ENCODE peak calls at places on chromosomes 13 and 19, in ten cellular contexts. V is stomach; N is IMR-90; T is left lung; Y is upper lobe of right lung; R is CD4-positive, alpha-beta T cell; F is tibial nerve; Q is aorta; B is AG04450; P is dorsolateral prefrontal cortex. U is an unnamed sample.

GRCh38 chr19:33175886-33176669 is 18.1 kb upstream of the LRP3 start:
- DNase-seq in V (no peak), N (peak), T (no peak), Y (no peak), R (peak), F (no peak), Q (peak), B (no peak), P (no peak), U (no peak)

GRCh38 chr19:14561832-14562351 is 10.0 kb downstream of the NDUFB7 start:
- DNase-seq in V (peak), N (peak), T (no peak), Y (no peak), R (no peak), F (no peak), Q (peak), B (no peak), P (peak), U (no peak)

GRCh38 chr19:53365899-53366493 is 491 bp downstream of the ZNF525 start:
- DNase-seq in V (no peak), N (no peak), T (no peak), Y (no peak), R (peak), F (no peak), Q (no peak), B (no peak), P (no peak), U (no peak)

GRCh38 chr19:34588846-34589245 is 88.1 kb downstream of the SCGB2B2 start:
- DNase-seq in V (no peak), N (no peak), T (no peak), Y (no peak), R (no peak), F (no peak), Q (no peak), B (no peak), P (no peak), U (no peak)

GRCh38 chr13:85230754-85231153 is 568.5 kb downstream of the SLITRK6 start:
- DNase-seq in V (no peak), N (peak), T (no peak), Y (no peak), R (no peak), F (no peak), Q (no peak), B (peak), P (no peak), U (no peak)

GRCh38 chr13:30331331-30331771 is 24.0 kb upstream of the KATNAL1 start:
- DNase-seq in V (no peak), N (no peak), T (no peak), Y (no peak), R (no peak), F (no peak), Q (no peak), B (no peak), P (no peak), U (no peak)

GRCh38 chr13:37870895-37871550 is 1.5 kb upstream of the TRPC4 start:
- DNase-seq in V (no peak), N (peak), T (no peak), Y (no peak), R (no peak), F (no peak), Q (no peak), B (no peak), P (no peak), U (no peak)

GRCh38 chr13:44399045-44399444 is 25.4 kb downstream of the SERP2 start:
- DNase-seq in V (no peak), N (no peak), T (no peak), Y (no peak), R (no peak), F (no peak), Q (no peak), B (no peak), P (no peak), U (no peak)

GRCh38 chr13:75415720-75416119 is 66.2 kb downstream of the TBC1D4 start:
- DNase-seq in V (no peak), N (peak), T (no peak), Y (no peak), R (no peak), F (no peak), Q (no peak), B (peak), P (no peak), U (no peak)

GRCh38 chr19:1725100-1726064 is 27.9 kb upstream of the ONECUT3 start:
- DNase-seq in V (peak), N (peak), T (no peak), Y (no peak), R (no peak), F (peak), Q (no peak), B (no peak), P (peak), U (no peak)

GRCh38 chr19:12778905-12779161 is 3.5 kb upstream of the HOOK2 start:
- DNase-seq in V (no peak), N (no peak), T (no peak), Y (no peak), R (no peak), F (no peak), Q (no peak), B (no peak), P (no peak), U (no peak)

GRCh38 chr13:39767791-39768564 is 112.5 kb downstream of the COG6 start:
- DNase-seq in V (no peak), N (no peak), T (no peak), Y (no peak), R (no peak), F (no peak), Q (no peak), B (no peak), P (no peak), U (no peak)

GRCh38 chr13:45215392-45216077 is 14.7 kb upstream of the KCTD4 start:
- DNase-seq in V (no peak), N (no peak), T (no peak), Y (no peak), R (no peak), F (no peak), Q (no peak), B (no peak), P (no peak), U (no peak)

GRCh38 chr13:42272776-42273175 is 824 bp downstream of the AKAP11 start:
- DNase-seq in V (no peak), N (no peak), T (no peak), Y (no peak), R (no peak), F (no peak), Q (no peak), B (no peak), P (no peak), U (no peak)

DNA sequence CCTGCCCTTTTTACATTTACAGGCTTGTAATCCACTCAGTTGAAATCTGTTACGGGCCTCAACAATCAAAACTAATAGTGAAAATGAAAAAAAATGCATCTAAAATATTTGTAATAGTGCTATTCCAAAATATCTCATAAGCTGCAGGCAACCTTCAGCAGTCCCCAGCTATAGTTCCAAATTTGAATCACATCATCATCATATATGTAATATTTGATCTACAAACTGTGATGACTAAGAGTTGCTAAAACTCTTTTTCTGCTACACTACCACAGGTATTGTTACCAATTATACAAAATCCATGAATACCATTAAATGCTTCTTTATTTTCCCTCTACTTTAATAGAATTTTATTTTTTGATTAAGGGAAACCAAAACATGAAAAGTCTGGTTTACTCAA is 121.4 kb upstream of the RFC3 start:
- DNase-seq in V (no peak), N (no peak), T (no peak), Y (no peak), R (no peak), F (no peak), Q (no peak), B (no peak), P (no peak), U (no peak)
- H3K27ac ChIP-seq in V (no peak), N (no peak), T (no peak), Y (no peak), R (no peak), F (no peak), Q (no peak), B (no peak), P (no peak), U (peak)

DNA sequence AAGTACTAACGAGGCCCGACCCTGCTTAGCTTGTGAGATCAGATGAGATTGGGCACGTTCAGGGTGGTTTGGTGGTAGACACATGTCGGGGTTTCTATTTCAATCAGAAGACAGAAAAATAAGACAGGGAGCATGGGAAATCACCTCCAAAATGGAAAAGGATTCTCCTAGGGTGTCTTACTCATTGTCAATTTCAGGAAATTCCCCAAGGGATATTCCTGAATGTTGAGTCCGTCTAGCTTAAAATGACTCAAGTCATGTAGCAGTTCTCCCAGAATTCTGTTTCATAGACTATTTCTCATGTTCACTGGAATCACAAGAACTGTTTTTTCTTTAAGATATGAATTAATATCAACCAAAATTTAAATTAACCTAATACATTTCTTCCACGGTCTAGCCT is 380.1 kb downstream of the EFNB2 start:
- DNase-seq in V (no peak), N (peak), T (no peak), Y (no peak), R (no peak), F (no peak), Q (no peak), B (no peak), P (no peak), U (no peak)
- H3K27ac ChIP-seq in V (no peak), N (no peak), T (no peak), Y (no peak), R (no peak), F (no peak), Q (no peak), B (no peak), P (no peak), U (peak)

GRCh38 chr13:113838711-113839201 is 25.1 kb downstream of the GAS6 start:
- DNase-seq in V (no peak), N (no peak), T (no peak), Y (no peak), R (no peak), F (no peak), Q (no peak), B (no peak), P (no peak), U (no peak)
- H3K27ac ChIP-seq in V (no peak), N (peak), T (no peak), Y (peak), R (no peak), F (no peak), Q (peak), B (peak), P (no peak), U (peak)

GRCh38 chr19:6738726-6739389 is 622 bp upstream of the TRIP10 start:
- DNase-seq in V (peak), N (peak), T (no peak), Y (peak), R (no peak), F (no peak), Q (no peak), B (no peak), P (no peak), U (no peak)
- H3K27ac ChIP-seq in V (peak), N (peak), T (peak), Y (peak), R (peak), F (peak), Q (peak), B (peak), P (peak), U (peak)

U was measured in epithelial cell of prostate.